ENCODE peak calls at places on chromosomes 16 and 17, in four cellular contexts. One of them, this sample, is unnamed. For H3K4me1, the result is how much of the 10 kb centered on the place peaks cover.

GRCh38 chr16:48556913-48557351 is 53.0 kb downstream of the N4BP1 start:
- DNase-seq in A673: no peak
- DNase-seq in OCI-LY7: no peak
- DNase-seq in heart left ventricle: no peak
- DNase-seq in this sample: no peak

GRCh38 chr17:21295036-21295952 is 10.8 kb downstream of the MAP2K3 start:
- DNase-seq in A673: no peak
- DNase-seq in OCI-LY7: no peak
- DNase-seq in heart left ventricle: peak
- DNase-seq in this sample: no peak

GRCh38 chr17:27294689-27295630 is 1.0 kb downstream of the WSB1 start:
- DNase-seq in A673: peak
- DNase-seq in OCI-LY7: peak
- DNase-seq in heart left ventricle: no peak
- DNase-seq in this sample: peak

GRCh38 chr17:37650419-37651003 is 7.3 kb upstream of the DDX52 start:
- DNase-seq in A673: no peak
- DNase-seq in OCI-LY7: peak
- DNase-seq in heart left ventricle: no peak
- DNase-seq in this sample: peak

GRCh38 chr16:80570106-80570478 is 29.3 kb downstream of the DYNLRB2 start:
- DNase-seq in A673: no peak
- DNase-seq in OCI-LY7: no peak
- DNase-seq in heart left ventricle: no peak
- DNase-seq in this sample: no peak

GRCh38 chr17:57597531-57598453 is 147.3 kb downstream of the CCDC182 start:
- DNase-seq in A673: peak
- DNase-seq in OCI-LY7: peak
- DNase-seq in heart left ventricle: no peak
- DNase-seq in this sample: peak

GRCh38 chr16:1244881-1245280 is 4.4 kb downstream of the TPSAB1 start:
- DNase-seq in A673: no peak
- DNase-seq in OCI-LY7: no peak
- DNase-seq in heart left ventricle: no peak
- DNase-seq in this sample: peak

GRCh38 chr16:31455601-31456314 is 3.5 kb upstream of the ARMC5 start:
- DNase-seq in A673: peak
- DNase-seq in OCI-LY7: peak
- DNase-seq in heart left ventricle: no peak
- DNase-seq in this sample: no peak

GRCh38 chr17:12917401-12917800 is 100.4 kb downstream of the ELAC2 start:
- DNase-seq in A673: no peak
- DNase-seq in OCI-LY7: no peak
- DNase-seq in heart left ventricle: no peak
- DNase-seq in this sample: no peak

DNA sequence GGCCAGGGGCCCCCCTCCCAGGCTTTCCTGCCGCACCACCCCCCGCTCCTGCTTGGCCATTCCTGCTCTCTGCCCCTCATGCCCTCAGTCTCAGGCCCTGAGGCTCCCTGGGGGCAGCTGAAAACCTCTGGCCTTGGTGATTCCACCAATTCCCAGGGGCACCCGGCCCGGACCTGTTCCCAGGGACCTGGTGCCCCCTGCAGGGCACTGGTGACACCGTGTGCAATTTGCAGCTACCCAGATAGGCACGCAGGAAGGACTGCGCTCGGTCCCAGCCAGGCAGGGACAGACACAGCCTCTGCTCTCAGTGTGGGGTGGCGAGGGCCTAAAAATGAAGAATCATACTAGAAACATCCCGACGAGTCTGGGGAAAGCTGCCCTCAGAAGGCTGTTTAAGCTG is 13.4 kb downstream of the WFDC1 start:
- DNase-seq in A673: peak
- DNase-seq in OCI-LY7: peak
- DNase-seq in heart left ventricle: peak
- DNase-seq in this sample: peak
- TF ChIP-seq CTCF in A673: peak
- TF ChIP-seq CTCF in OCI-LY7: peak
- TF ChIP-seq CTCF in heart left ventricle: peak
- TF ChIP-seq CTCF in this sample: peak

DNA sequence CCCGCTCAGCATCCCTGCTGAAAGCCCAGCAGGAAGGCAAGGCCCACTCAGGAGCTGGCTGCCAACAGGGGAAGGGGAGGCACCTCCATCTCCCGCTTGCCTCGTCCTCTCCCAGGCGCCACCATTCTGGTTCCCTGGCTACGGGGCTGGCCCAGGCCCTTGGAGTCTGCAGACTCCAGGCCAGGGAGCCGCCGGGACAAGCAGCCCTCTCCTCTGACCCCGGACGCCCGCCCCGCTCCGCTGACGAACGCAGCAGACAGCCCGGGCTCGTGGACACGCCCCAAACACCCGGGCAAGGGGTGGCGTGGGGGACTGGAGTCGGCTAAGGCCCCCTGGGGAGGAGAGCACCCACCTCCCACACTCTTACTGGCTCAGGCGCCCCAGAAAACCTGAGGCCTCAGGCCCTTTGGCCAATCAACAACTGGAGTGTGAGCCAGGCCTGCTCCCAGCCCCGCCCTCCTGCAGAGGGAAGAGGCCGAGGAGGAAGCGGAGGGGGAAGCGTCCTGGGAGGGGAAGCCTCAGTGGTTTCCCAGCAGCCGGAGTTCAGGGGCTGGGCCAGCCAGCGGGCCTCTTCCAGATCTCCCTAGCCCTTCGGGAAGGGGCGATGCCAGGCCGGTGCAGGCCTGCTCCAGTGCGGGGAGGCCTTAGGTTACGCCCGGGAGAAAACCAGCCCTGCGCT is 4.2 kb downstream of the MNT start:
- DNase-seq in A673: peak
- DNase-seq in OCI-LY7: peak
- DNase-seq in heart left ventricle: peak
- DNase-seq in this sample: peak
- H3K4me1 ChIP-seq in A673: half or more
- H3K4me1 ChIP-seq in OCI-LY7: under half
- H3K4me1 ChIP-seq in heart left ventricle: half or more
- H3K4me1 ChIP-seq in this sample: half or more

GRCh38 chr17:73742915-73743314 is 98.7 kb upstream of the SDK2 start:
- DNase-seq in A673: no peak
- DNase-seq in OCI-LY7: no peak
- DNase-seq in heart left ventricle: no peak
- DNase-seq in this sample: no peak
- TF ChIP-seq CTCF in A673: no peak
- TF ChIP-seq CTCF in OCI-LY7: no peak
- TF ChIP-seq CTCF in heart left ventricle: no peak
- TF ChIP-seq CTCF in this sample: no peak

GRCh38 chr17:43014020-43014615 is 7.5 kb downstream of the IFI35 start:
- DNase-seq in A673: no peak
- DNase-seq in OCI-LY7: no peak
- DNase-seq in heart left ventricle: no peak
- DNase-seq in this sample: no peak
- H3K4me1 ChIP-seq in A673: under half
- H3K4me1 ChIP-seq in OCI-LY7: under half
- H3K4me1 ChIP-seq in heart left ventricle: half or more
- H3K4me1 ChIP-seq in this sample: half or more

GRCh38 chr16:67029249-67030096 is 524 bp downstream of the CBFB start:
- DNase-seq in A673: peak
- DNase-seq in OCI-LY7: peak
- DNase-seq in heart left ventricle: peak
- DNase-seq in this sample: peak

GRCh38 chr16:67028167-67028554 is 788 bp upstream of the CBFB start:
- DNase-seq in A673: no peak
- DNase-seq in OCI-LY7: no peak
- DNase-seq in heart left ventricle: no peak
- DNase-seq in this sample: no peak

GRCh38 chr16:67027046-67027445 is 1.9 kb upstream of the CBFB start:
- DNase-seq in A673: no peak
- DNase-seq in OCI-LY7: no peak
- DNase-seq in heart left ventricle: no peak
- DNase-seq in this sample: peak

GRCh38 chr16:67030221-67030962 is 1.4 kb downstream of the CBFB start:
- DNase-seq in A673: peak
- DNase-seq in OCI-LY7: peak
- DNase-seq in heart left ventricle: no peak
- DNase-seq in this sample: peak

GRCh38 chr16:67028555-67029248 is at the start of gene CBFB:
- DNase-seq in A673: peak
- DNase-seq in OCI-LY7: peak
- DNase-seq in heart left ventricle: peak
- DNase-seq in this sample: peak
- TF ChIP-seq CTCF in A673: no peak
- TF ChIP-seq CTCF in OCI-LY7: peak
- TF ChIP-seq CTCF in heart left ventricle: no peak
- TF ChIP-seq CTCF in this sample: peak